ENCODE peak calls at places on chromosomes 3 and 15, in ten cellular contexts. I is PC-3, B is RWPE1, S is stomach, Q is GM13977, U is A673, H is mammary epithelial cell, Z is mucosa of descending colon, G is epithelial cell of esophagus, P is body of pancreas. E is an unnamed sample.

GRCh38 chr15:98755138-98755537 is 106.8 kb downstream of the IGF1R start:
- DNase-seq in I (no peak), B (peak), S (no peak), Q (no peak), U (no peak), H (peak), Z (no peak), G (peak), P (no peak), E (no peak)

GRCh38 chr3:52681610-52682009 is 4.1 kb downstream of the PBRM1 start:
- DNase-seq in I (no peak), B (no peak), S (no peak), Q (no peak), U (no peak), H (no peak), Z (no peak), G (no peak), P (no peak), E (no peak)

GRCh38 chr3:156214676-156215075 is 94.3 kb downstream of the KCNAB1 start:
- DNase-seq in I (no peak), B (no peak), S (no peak), Q (no peak), U (no peak), H (no peak), Z (no peak), G (no peak), P (no peak), E (no peak)

GRCh38 chr3:4977889-4978258 is 1.4 kb upstream of the BHLHE40 start:
- DNase-seq in I (no peak), B (no peak), S (no peak), Q (no peak), U (no peak), H (no peak), Z (no peak), G (no peak), P (no peak), E (no peak)

GRCh38 chr15:31235298-31236183 is 91.1 kb upstream of the KLF13 start:
- DNase-seq in I (no peak), B (no peak), S (peak), Q (no peak), U (peak), H (no peak), Z (peak), G (peak), P (peak), E (no peak)

GRCh38 chr3:171688593-171688992 is 121.7 kb downstream of the PLD1 start:
- DNase-seq in I (no peak), B (no peak), S (no peak), Q (no peak), U (no peak), H (no peak), Z (no peak), G (peak), P (no peak), E (no peak)

GRCh38 chr3:107045791-107046190 is 331.4 kb upstream of the CCDC54 start:
- DNase-seq in I (no peak), B (no peak), S (no peak), Q (no peak), U (no peak), H (peak), Z (no peak), G (peak), P (no peak), E (peak)

GRCh38 chr3:107600784-107601183 is 78.0 kb downstream of the BBX start:
- DNase-seq in I (no peak), B (no peak), S (no peak), Q (no peak), U (no peak), H (no peak), Z (no peak), G (no peak), P (no peak), E (no peak)

GRCh38 chr3:48695113-48695753 is 9.5 kb upstream of the NCKIPSD start:
- DNase-seq in I (no peak), B (peak), S (peak), Q (no peak), U (peak), H (peak), Z (peak), G (peak), P (peak), E (peak)

GRCh38 chr15:38853608-38854007 is 289.0 kb upstream of the RASGRP1 start:
- DNase-seq in I (peak), B (peak), S (no peak), Q (peak), U (peak), H (peak), Z (no peak), G (peak), P (no peak), E (peak)

GRCh38 chr3:128942161-128942952 is 51.5 kb downstream of the CFAP92 start:
- DNase-seq in I (peak), B (peak), S (no peak), Q (no peak), U (no peak), H (peak), Z (no peak), G (peak), P (no peak), E (peak)

GRCh38 chr3:119310052-119310451 is 15.9 kb downstream of the ARHGAP31 start:
- DNase-seq in I (peak), B (no peak), S (no peak), Q (no peak), U (no peak), H (peak), Z (no peak), G (peak), P (peak), E (no peak)

DNA sequence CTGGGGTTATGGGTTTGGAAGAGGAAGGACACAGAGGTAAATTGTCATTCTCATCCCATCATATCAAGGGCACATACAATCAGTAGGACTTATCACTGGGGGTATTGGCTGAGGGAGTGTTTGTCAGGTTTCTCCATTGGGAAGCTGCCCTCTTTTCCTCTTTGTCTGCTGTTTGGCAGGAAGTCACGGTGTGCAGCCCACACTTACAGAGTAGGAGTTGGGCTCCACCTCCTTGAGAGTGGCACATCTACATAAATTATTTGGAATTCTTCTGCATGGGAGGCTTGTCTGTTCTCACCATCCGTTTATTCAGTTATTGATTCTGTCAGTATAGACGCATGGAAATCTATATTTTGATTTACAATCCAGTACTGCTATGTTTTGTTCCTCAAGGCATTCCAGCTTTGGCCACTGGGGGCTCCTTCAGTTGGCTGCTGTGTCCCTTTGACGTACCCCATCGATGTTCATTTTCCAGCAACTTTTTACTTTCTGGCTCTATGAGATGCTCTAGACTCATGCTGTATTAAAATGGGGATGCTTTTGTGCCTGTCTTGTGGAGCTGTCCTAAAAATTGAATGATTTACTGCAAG is 200.3 kb downstream of the SLCO3A1 start:
- DNase-seq in I (no peak), B (no peak), S (no peak), Q (no peak), U (no peak), H (no peak), Z (no peak), G (no peak), P (no peak), E (no peak)
- TF ChIP-seq CTCF in I (peak), B (no peak), S (no peak), Q (no peak), U (peak), H (peak), Z (no peak), G (peak), P (no peak), E (peak)

GRCh38 chr3:134371542-134372324 is 2.5 kb downstream of the AMOTL2 start:
- DNase-seq in I (no peak), B (no peak), S (no peak), Q (no peak), U (no peak), H (no peak), Z (no peak), G (no peak), P (no peak), E (no peak)

GRCh38 chr3:134374791-134375541 is 719 bp upstream of the AMOTL2 start:
- DNase-seq in I (peak), B (peak), S (peak), Q (no peak), U (no peak), H (peak), Z (peak), G (peak), P (peak), E (peak)

GRCh38 chr3:134372405-134373277 is 1.6 kb downstream of the AMOTL2 start:
- DNase-seq in I (no peak), B (no peak), S (no peak), Q (no peak), U (no peak), H (no peak), Z (no peak), G (no peak), P (no peak), E (no peak)

GRCh38 chr3:134373942-134374790 is at the start of gene AMOTL2:
- DNase-seq in I (peak), B (peak), S (peak), Q (peak), U (peak), H (peak), Z (peak), G (peak), P (peak), E (peak)

DNA sequence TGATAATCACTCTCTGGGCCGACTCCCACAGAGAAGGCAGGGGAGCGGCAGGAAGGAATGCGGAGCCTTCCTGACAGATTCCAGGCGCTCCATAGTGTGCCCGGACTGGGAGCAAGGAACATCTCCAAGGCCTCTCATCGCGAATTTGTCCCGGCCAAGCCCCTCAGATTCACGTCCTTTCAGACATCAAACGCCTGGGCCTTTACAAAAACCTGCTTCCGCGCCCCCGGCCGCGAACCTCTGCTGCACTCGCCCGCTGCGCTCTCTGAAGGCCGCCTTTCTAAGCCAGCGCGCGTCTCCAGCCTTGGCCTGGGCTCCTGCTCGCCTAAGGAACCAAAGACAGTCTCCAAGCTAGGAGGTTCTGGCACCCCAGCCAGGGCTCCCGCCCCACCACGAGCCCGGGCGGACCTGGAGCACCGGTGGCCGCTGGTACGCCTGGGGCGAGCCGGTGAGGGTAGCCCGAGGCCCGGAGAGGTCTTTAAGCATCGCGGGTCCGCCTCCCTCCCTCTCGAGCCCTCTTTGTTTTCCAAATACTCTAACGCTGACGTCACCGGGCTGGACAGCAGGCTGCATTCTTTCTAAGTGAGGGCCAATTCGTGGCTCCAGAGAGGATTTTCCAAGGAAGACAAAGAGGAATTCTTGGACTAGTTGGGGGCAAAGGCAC is 837 bp downstream of the AMOTL2 start:
- DNase-seq in I (peak), B (peak), S (peak), Q (no peak), U (peak), H (peak), Z (peak), G (peak), P (peak), E (peak)
- TF ChIP-seq CTCF in I (no peak), B (no peak), S (no peak), Q (no peak), U (no peak), H (no peak), Z (no peak), G (no peak), P (no peak), E (no peak)

GRCh38 chr3:33145901-33146580 is 32.2 kb downstream of the CRTAP start:
- DNase-seq in I (no peak), B (no peak), S (no peak), Q (no peak), U (no peak), H (no peak), Z (no peak), G (no peak), P (no peak), E (no peak)
- TF ChIP-seq CTCF in I (no peak), B (no peak), S (no peak), Q (no peak), U (no peak), H (no peak), Z (no peak), G (no peak), P (no peak), E (no peak)

GRCh38 chr3:180594631-180595348 is 7.2 kb upstream of the TTC14 start:
- DNase-seq in I (peak), B (peak), S (no peak), Q (no peak), U (peak), H (peak), Z (no peak), G (peak), P (no peak), E (no peak)
- TF ChIP-seq CTCF in I (peak), B (peak), S (no peak), Q (peak), U (peak), H (peak), Z (no peak), G (peak), P (peak), E (peak)

DNA sequence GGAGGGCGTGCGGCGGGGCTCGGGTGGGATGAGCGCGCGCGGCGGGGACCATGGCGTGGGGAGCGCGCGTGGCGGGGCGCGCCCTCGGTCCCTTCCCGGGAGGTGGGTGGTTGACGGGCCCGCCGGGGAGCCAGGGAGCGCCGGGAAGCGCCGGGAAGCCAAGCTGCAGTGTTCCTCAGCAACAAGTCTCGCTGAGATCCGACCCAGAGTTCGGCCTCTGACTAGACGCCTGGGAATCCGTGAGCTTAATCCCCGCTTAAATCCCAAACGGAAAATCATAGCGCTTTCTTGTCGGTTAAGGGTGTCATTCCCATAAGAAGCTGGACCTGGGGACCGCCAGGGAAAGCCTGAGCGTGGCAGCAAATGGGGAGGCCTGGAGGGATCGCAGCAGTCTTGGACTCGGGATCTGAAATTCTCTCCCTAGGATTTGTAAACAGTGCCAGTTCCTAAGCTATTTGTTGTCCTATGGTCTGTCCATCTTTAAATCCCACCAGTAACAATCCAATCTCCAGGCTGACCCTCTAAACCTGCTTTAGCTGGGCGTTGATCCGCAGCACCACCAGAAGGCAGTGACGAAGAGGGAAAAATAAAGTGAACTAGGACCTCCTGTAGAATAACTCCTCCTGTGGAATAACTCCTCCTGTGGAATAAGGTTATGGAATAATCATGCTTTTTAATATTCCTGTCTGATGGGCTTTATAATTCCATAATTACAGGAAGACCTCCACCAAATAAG is 560 bp upstream of the NEDD4 start:
- DNase-seq in I (peak), B (peak), S (no peak), Q (peak), U (peak), H (peak), Z (no peak), G (peak), P (no peak), E (no peak)
- TF ChIP-seq CTCF in I (peak), B (peak), S (no peak), Q (no peak), U (no peak), H (peak), Z (no peak), G (no peak), P (no peak), E (no peak)

GRCh38 chr3:184062637-184063036 is 9.8 kb downstream of the HTR3C start:
- DNase-seq in I (no peak), B (no peak), S (no peak), Q (no peak), U (no peak), H (no peak), Z (no peak), G (no peak), P (no peak), E (no peak)

GRCh38 chr3:184058029-184058428 is 5.2 kb downstream of the HTR3C start:
- DNase-seq in I (peak), B (peak), S (no peak), Q (no peak), U (no peak), H (peak), Z (no peak), G (peak), P (no peak), E (no peak)

GRCh38 chr3:184059424-184059823 is 6.6 kb downstream of the HTR3C start:
- DNase-seq in I (no peak), B (no peak), S (no peak), Q (no peak), U (no peak), H (no peak), Z (no peak), G (no peak), P (no peak), E (no peak)
- TF ChIP-seq CTCF in I (no peak), B (no peak), S (no peak), Q (no peak), U (no peak), H (no peak), Z (no peak), G (no peak), P (no peak), E (no peak)

DNA sequence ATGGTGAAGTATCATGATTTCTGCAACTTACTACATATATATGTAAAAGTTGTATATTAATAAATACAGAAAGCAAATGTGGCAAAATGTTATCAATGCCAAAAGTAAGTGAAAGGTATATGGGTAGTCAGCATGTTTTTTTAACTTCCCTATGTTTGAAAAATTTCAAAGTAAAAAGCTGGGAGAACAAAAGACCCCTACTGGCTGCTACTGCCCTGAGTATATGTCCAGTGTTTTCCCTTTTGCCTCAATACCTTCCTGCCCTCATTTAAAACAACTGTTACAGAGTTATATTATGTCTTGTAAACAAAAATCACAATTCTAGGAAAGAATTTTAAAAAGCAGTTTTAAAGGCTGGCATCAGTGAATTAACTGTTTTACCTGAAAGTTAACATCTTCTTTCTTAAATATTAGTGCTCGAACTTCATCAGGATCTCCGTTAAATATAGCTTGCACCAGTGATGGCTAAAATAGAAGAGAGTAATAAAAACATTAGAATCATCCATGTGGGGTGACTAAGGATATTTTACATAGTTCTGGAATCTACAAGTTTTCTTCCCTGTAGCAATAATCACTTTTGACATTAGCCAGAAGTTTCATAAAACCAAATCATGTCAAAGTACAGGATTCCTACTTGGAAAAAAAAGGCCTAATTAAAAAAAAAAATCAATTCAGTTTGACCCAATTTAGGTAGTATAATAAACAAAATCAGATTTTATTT is 2.8 kb downstream of the ANKRD28 start:
- DNase-seq in I (no peak), B (no peak), S (no peak), Q (no peak), U (no peak), H (no peak), Z (no peak), G (no peak), P (no peak), E (no peak)
- TF ChIP-seq CTCF in I (no peak), B (peak), S (no peak), Q (no peak), U (no peak), H (no peak), Z (no peak), G (no peak), P (no peak), E (no peak)

DNA sequence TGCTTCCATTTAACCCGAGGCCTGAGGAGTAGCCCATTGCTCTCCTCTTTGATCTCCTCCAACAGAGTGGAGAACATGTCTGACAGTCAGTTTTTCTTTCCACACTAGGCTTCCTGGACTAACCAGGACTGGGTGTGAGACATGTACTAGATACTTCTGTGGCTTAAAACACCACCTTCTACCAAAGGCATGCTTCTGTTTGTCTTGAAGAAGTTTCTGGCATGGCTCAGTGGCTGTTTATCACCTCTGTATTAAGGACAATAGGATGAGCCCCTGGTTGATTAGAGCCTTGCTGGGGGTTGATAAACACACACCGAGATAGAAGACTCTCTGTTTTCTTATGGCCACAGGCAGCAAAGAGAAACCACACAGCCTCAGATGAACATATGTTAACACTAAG is 40.5 kb downstream of the SV2B start:
- DNase-seq in I (no peak), B (no peak), S (no peak), Q (no peak), U (no peak), H (no peak), Z (no peak), G (no peak), P (no peak), E (no peak)
- TF ChIP-seq CTCF in I (no peak), B (no peak), S (no peak), Q (no peak), U (no peak), H (no peak), Z (no peak), G (no peak), P (no peak), E (no peak)

GRCh38 chr3:165404357-165405042 is 208.3 kb upstream of the SLITRK3 start:
- DNase-seq in I (no peak), B (no peak), S (no peak), Q (no peak), U (no peak), H (no peak), Z (no peak), G (no peak), P (peak), E (no peak)
- TF ChIP-seq CTCF in I (peak), B (no peak), S (no peak), Q (no peak), U (no peak), H (peak), Z (no peak), G (no peak), P (no peak), E (no peak)